ENCODE peak calls at places on chromosome 7, in seven cellular contexts. A, Y, R, B, U, K and X are unnamed samples.

GRCh38 chr7:80182630-80183276 is 48.1 kb downstream of the GNAI1 start:
- DNase-seq in U (no peak), R (no peak), K (no peak), A (no peak), Y (no peak), B (no peak), X (no peak)

GRCh38 chr7:8147760-8148463 is 114.1 kb downstream of the ICA1 start:
- DNase-seq in U (no peak), Y (no peak), B (no peak), A (peak), K (no peak), R (peak), X (no peak)

GRCh38 chr7:145293793-145294153 is 457.9 kb upstream of the TPK1 start:
- DNase-seq in R (no peak), K (no peak), B (no peak), A (no peak), U (no peak), Y (no peak), X (no peak)

GRCh38 chr7:24392774-24393173 is 108.8 kb downstream of the NPY start:
- DNase-seq in R (no peak), K (no peak), B (no peak), A (no peak), Y (no peak), U (no peak), X (no peak)

GRCh38 chr7:122310119-122311021 is 5.8 kb upstream of the FEZF1 start:
- DNase-seq in K (no peak), B (peak), A (no peak), R (no peak), Y (no peak), U (no peak), X (no peak)

GRCh38 chr7:66167773-66168367 is 37.3 kb upstream of the TPST1 start:
- DNase-seq in Y (no peak), A (peak), K (no peak), R (peak), U (peak), B (no peak), X (no peak)

GRCh38 chr7:44086627-44087026 is 4.3 kb upstream of the POLM start:
- DNase-seq in A (no peak), Y (no peak), R (no peak), B (no peak), K (no peak), U (no peak), X (no peak)

GRCh38 chr7:81330108-81330507 is 411.3 kb upstream of the SEMA3C start:
- DNase-seq in K (no peak), Y (no peak), B (no peak), R (no peak), U (no peak), A (no peak), X (no peak)

GRCh38 chr7:98826811-98827231 is 43.0 kb downstream of the TMEM130 start:
- DNase-seq in U (no peak), Y (no peak), A (peak), B (peak), R (peak), K (peak), X (no peak)

GRCh38 chr7:74493295-74493694 is 39.6 kb downstream of the GTF2IRD1 start:
- DNase-seq in Y (no peak), R (no peak), K (no peak), A (no peak), B (no peak), U (no peak), X (no peak)

GRCh38 chr7:101363196-101363733 is 590 bp downstream of the COL26A1 start:
- DNase-seq in A (no peak), K (no peak), U (no peak), Y (no peak), B (no peak), R (no peak), X (no peak)

GRCh38 chr7:13778967-13779366 is 210.5 kb downstream of the ETV1 start:
- DNase-seq in R (no peak), B (no peak), A (no peak), K (no peak), Y (no peak), U (no peak), X (peak)

GRCh38 chr7:30531286-30531685 is 26.7 kb upstream of the GGCT start:
- DNase-seq in Y (no peak), B (no peak), U (no peak), K (no peak), A (no peak), R (no peak), X (no peak)

GRCh38 chr7:139771001-139771956 is 6.5 kb downstream of the HIPK2 start:
- DNase-seq in A (no peak), U (peak), R (no peak), B (no peak), Y (no peak), K (no peak), X (peak)